ENCODE peak calls at places on chromosome 14, in six cellular contexts. E, Q, I, F, J and Y are unnamed samples.
A peak's percentile ranks its signal among the peaks of the same experiment; 100 is the strongest.

GRCh38 chr14:61321385-61322010 is at the start of gene PRKCH:
- DNase-seq in F (peak; percentile 85), Q (peak; percentile 86), E (peak; percentile 65), I (peak; percentile 33), J (peak; percentile 82), Y (peak; percentile 48)

GRCh38 chr14:72788255-72788654 is 105.6 kb downstream of the DPF3 start:
- DNase-seq in F (no peak), I (no peak), J (no peak), Q (no peak), E (no peak), Y (no peak)

GRCh38 chr14:73248294-73248868 is 11.1 kb downstream of the PAPLN start:
- DNase-seq in E (no peak), J (no peak), Q (no peak), I (no peak), F (no peak), Y (no peak)

GRCh38 chr14:44736326-44736725 is 225.4 kb downstream of the KLHL28 start:
- DNase-seq in F (no peak), I (no peak), J (no peak), Q (no peak), E (no peak), Y (no peak)

GRCh38 chr14:51908086-51908485 is 47.7 kb downstream of the GNG2 start:
- DNase-seq in I (no peak), J (no peak), Q (no peak), E (no peak), F (no peak), Y (no peak)

GRCh38 chr14:76376001-76376404 is at the start of gene ESRRB:
- DNase-seq in F (no peak), I (no peak), J (no peak), E (no peak), Q (no peak), Y (no peak)

GRCh38 chr14:75885829-75886228 is 96.0 kb downstream of the TGFB3 start:
- DNase-seq in I (no peak), E (no peak), Q (no peak), F (no peak), J (no peak), Y (no peak)

GRCh38 chr14:105197274-105197673 is 16.2 kb upstream of the NUDT14 start:
- DNase-seq in F (no peak), I (no peak), J (no peak), Q (peak; percentile 34), E (no peak), Y (no peak)

GRCh38 chr14:106459971-106460730 is 933.8 kb downstream of the TMEM121 start:
- DNase-seq in E (peak; percentile 13), F (no peak), I (no peak), J (peak; percentile 38), Q (peak; percentile 80), Y (no peak)

GRCh38 chr14:37590096-37590809 is 4.8 kb downstream of the FOXA1 start:
- DNase-seq in J (no peak), F (no peak), I (peak; percentile 42), E (no peak), Q (no peak), Y (no peak)

GRCh38 chr14:55721353-55721752 is 141.3 kb downstream of the KTN1 start:
- DNase-seq in E (no peak), Q (no peak), J (no peak), I (no peak), F (no peak), Y (no peak)

GRCh38 chr14:81582420-81582819 is 48.8 kb upstream of the SEL1L start:
- DNase-seq in Q (no peak), E (no peak), I (no peak), J (no peak), F (no peak), Y (no peak)

GRCh38 chr14:103613517-103613916 is 15.5 kb upstream of the KLC1 start:
- DNase-seq in E (no peak), I (no peak), F (no peak), Q (no peak), J (no peak), Y (no peak)